ENCODE peak calls at places on chromosomes 1 and 21, in six cellular contexts. O is NCI-H748 treated with DMSO at 0.1 percent for 48 hours; P is HFFc6; N is stimulated activated CD4-positive, alpha-beta T cell treated with anti-CD3 and anti-CD28 coated beads, Interleukin-4, amount 100 ng/mL, for 4 hours; S is NCI-H1105; U is endothelial cell. K is an unnamed sample.

GRCh38 chr1:62428351-62428750 is 8.5 kb upstream of the USP1 start:
- DNase-seq in P (no peak), N (no peak), O (no peak), S (no peak), U (no peak), K (no peak)

GRCh38 chr1:178646821-178647220 is 78.2 kb upstream of the RALGPS2 start:
- DNase-seq in P (no peak), S (no peak), O (no peak), U (no peak), N (no peak), K (no peak)

GRCh38 chr21:29449306-29449940 is 150.7 kb downstream of the BACH1 start:
- DNase-seq in U (no peak), N (no peak), S (no peak), O (no peak), P (no peak), K (no peak)

GRCh38 chr1:171366816-171367215 is 52.8 kb downstream of the FMO4 start:
- DNase-seq in O (no peak), U (no peak), N (no peak), S (no peak), P (no peak), K (no peak)

GRCh38 chr1:231192620-231193163 is 30.8 kb downstream of the TRIM67 start:
- DNase-seq in P (no peak), N (no peak), S (peak), U (no peak), O (no peak), K (no peak)

GRCh38 chr1:206447079-206447780 is 23.0 kb upstream of the IKBKE start:
- DNase-seq in U (no peak), S (no peak), P (no peak), N (no peak), O (no peak), K (no peak)

GRCh38 chr1:224329484-224329841 is 509 bp downstream of the NVL start:
- DNase-seq in U (no peak), S (no peak), O (peak), N (no peak), P (no peak), K (no peak)

GRCh38 chr1:37056201-37056764 is 22.0 kb upstream of the GRIK3 start:
- DNase-seq in N (no peak), S (peak), U (no peak), O (no peak), P (no peak), K (no peak)

GRCh38 chr1:145858238-145858936 is 494 bp downstream of the PIAS3 start:
- DNase-seq in P (no peak), O (peak), S (peak), U (peak), N (peak), K (peak)

GRCh38 chr1:116374340-116375164 is 1.5 kb downstream of the ATP1A1 start:
- DNase-seq in O (no peak), P (no peak), U (peak), S (no peak), N (no peak), K (no peak)

GRCh38 chr1:184915463-184916080 is 58.7 kb downstream of the NIBAN1 start:
- DNase-seq in N (no peak), U (no peak), P (no peak), S (no peak), O (no peak), K (no peak)

GRCh38 chr1:115222616-115223402 is 115.2 kb downstream of the NGF start:
- DNase-seq in S (no peak), P (no peak), U (no peak), O (no peak), N (no peak), K (no peak)

GRCh38 chr1:75233302-75233929 is 99.2 kb downstream of the LHX8 start:
- DNase-seq in U (peak), O (peak), P (peak), S (peak), N (no peak), K (no peak)

GRCh38 chr1:61190476-61191067 is 108.2 kb downstream of the NFIA start:
- DNase-seq in P (no peak), U (no peak), S (no peak), O (no peak), N (no peak), K (no peak)

GRCh38 chr1:117586747-117587478 is 18.9 kb upstream of the TENT5C start:
- DNase-seq in N (no peak), P (no peak), S (no peak), U (no peak), O (no peak), K (no peak)

GRCh38 chr1:21801100-21801499 is 11.0 kb upstream of the LDLRAD2 start:
- DNase-seq in N (no peak), U (no peak), P (peak), S (no peak), O (no peak), K (no peak)

GRCh38 chr1:225425211-225425786 is 2.5 kb downstream of the LBR start:
- DNase-seq in U (no peak), S (no peak), O (no peak), N (no peak), P (peak), K (no peak)

GRCh38 chr1:103108525-103109150 is 316 bp upstream of the COL11A1 start:
- DNase-seq in U (peak), S (no peak), O (no peak), N (no peak), P (peak), K (no peak)

GRCh38 chr21:46661211-46661625 is 25.7 kb downstream of the PRMT2 start:
- DNase-seq in O (peak), P (peak), U (peak), S (no peak), N (no peak), K (peak)

K was measured in activated CD4-positive, alpha-beta T cell treated with anti-CD3 and anti-CD28 coated beads for 4 hours.